ENCODE peak calls at places on chromosomes 1 and 21, in ten cellular contexts. D is osteocyte, Q is astrocyte of the cerebellum, F is GM10248, Y is AG04450, U is AG09309, G is left ventricle myocardium inferior, P is type B pancreatic cell, T is hepatocyte, H is nephron progenitor cell. K is an unnamed sample.

GRCh38 chr1:160071289-160071688 is 1.3 kb upstream of the KCNJ10 start:
- DNase-seq in D (no peak), Q (no peak), F (no peak), Y (no peak), U (no peak), G (no peak), P (no peak), T (no peak), H (no peak), K (no peak)

GRCh38 chr1:178328728-178329127 is 168.0 kb downstream of the CLEC20A start:
- DNase-seq in D (no peak), Q (no peak), F (no peak), Y (no peak), U (no peak), G (no peak), P (no peak), T (no peak), H (no peak), K (no peak)

GRCh38 chr1:31443673-31444072 is 30.7 kb downstream of the SERINC2 start:
- DNase-seq in D (no peak), Q (no peak), F (no peak), Y (no peak), U (no peak), G (no peak), P (no peak), T (no peak), H (no peak), K (no peak)

GRCh38 chr1:145990249-145991097 is 5.9 kb downstream of the TXNIP start:
- DNase-seq in D (no peak), Q (no peak), F (no peak), Y (no peak), U (no peak), G (no peak), P (no peak), T (no peak), H (no peak), K (no peak)

GRCh38 chr1:197561041-197561440 is 214.2 kb downstream of the DENND1B start:
- DNase-seq in D (no peak), Q (no peak), F (no peak), Y (no peak), U (no peak), G (no peak), P (no peak), T (no peak), H (no peak), K (no peak)

GRCh38 chr1:8752921-8753713 is 64.3 kb downstream of the RERE start:
- DNase-seq in D (no peak), Q (no peak), F (no peak), Y (no peak), U (no peak), G (no peak), P (no peak), T (no peak), H (no peak), K (no peak)

GRCh38 chr1:36919491-36920145 is 114.7 kb downstream of the GRIK3 start:
- DNase-seq in D (peak), Q (no peak), F (no peak), Y (no peak), U (no peak), G (no peak), P (peak), T (no peak), H (no peak), K (no peak)

GRCh38 chr1:19310720-19311502 is 1.0 kb downstream of the AKR7A2 start:
- DNase-seq in D (no peak), Q (no peak), F (peak), Y (no peak), U (no peak), G (no peak), P (no peak), T (no peak), H (no peak), K (peak)

GRCh38 chr1:39082811-39083576 is 56.8 kb downstream of the NDUFS5 start:
- DNase-seq in D (no peak), Q (no peak), F (no peak), Y (no peak), U (no peak), G (no peak), P (no peak), T (no peak), H (no peak), K (no peak)

GRCh38 chr1:77134359-77134758 is 84.9 kb downstream of the PIGK start:
- DNase-seq in D (no peak), Q (no peak), F (no peak), Y (no peak), U (no peak), G (no peak), P (no peak), T (no peak), H (no peak), K (no peak)

GRCh38 chr21:23111070-23111605 is 2112.9 kb downstream of the NCAM2 start:
- DNase-seq in D (no peak), Q (no peak), F (no peak), Y (no peak), U (no peak), G (no peak), P (no peak), T (no peak), H (no peak), K (no peak)

GRCh38 chr1:5099558-5099957 is 445.1 kb downstream of the AJAP1 start:
- DNase-seq in D (no peak), Q (no peak), F (no peak), Y (no peak), U (no peak), G (no peak), P (no peak), T (no peak), H (no peak), K (no peak)

GRCh38 chr1:44862829-44863406 is 19.9 kb upstream of the PTCH2 start:
- DNase-seq in D (no peak), Q (no peak), F (no peak), Y (no peak), U (no peak), G (no peak), P (no peak), T (no peak), H (no peak), K (peak)

GRCh38 chr1:84103197-84103992 is 40.7 kb upstream of the PRKACB start:
- DNase-seq in D (no peak), Q (peak), F (no peak), Y (peak), U (peak), G (peak), P (no peak), T (peak), H (no peak), K (peak)

GRCh38 chr1:207754942-207755689 is 3.3 kb downstream of the CD46 start:
- DNase-seq in D (no peak), Q (no peak), F (no peak), Y (no peak), U (no peak), G (no peak), P (no peak), T (no peak), H (no peak), K (no peak)

GRCh38 chr21:25912402-25912746 is 177.6 kb downstream of the GABPA start:
- DNase-seq in D (no peak), Q (no peak), F (no peak), Y (no peak), U (no peak), G (no peak), P (no peak), T (no peak), H (no peak), K (no peak)

GRCh38 chr1:23627065-23627464 is 64.5 kb upstream of the RPL11 start:
- DNase-seq in D (no peak), Q (no peak), F (peak), Y (no peak), U (no peak), G (no peak), P (no peak), T (no peak), H (no peak), K (no peak)

GRCh38 chr1:6490181-6491075 is 1.0 kb downstream of the PLEKHG5 start:
- DNase-seq in D (peak), Q (peak), F (peak), Y (peak), U (no peak), G (peak), P (no peak), T (peak), H (peak), K (peak)
- TF ChIP-seq CTCF in D (peak), Q (no peak), F (no peak), Y (no peak), U (no peak), G (peak), P (peak), T (no peak), H (peak), K (peak)

DNA sequence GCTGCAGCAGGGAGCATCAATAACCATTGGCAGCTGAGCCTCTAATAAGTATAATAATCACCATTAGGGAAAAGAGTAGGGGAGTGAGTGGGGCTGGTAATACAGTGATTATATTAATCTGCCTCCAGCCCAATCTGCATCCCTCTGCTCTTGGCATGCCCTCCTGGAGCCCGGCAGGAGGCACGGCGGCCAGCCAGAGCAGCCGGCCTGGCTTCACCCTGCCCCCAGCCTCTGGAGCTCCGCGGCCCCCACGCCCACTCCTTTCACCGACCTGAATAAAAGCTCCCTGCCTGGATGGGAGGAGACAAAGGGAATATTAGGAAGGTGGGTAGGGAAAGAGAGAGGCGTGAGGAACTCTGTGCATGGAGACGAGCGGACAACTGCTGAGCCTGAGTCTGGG is 28.3 kb downstream of the OPTC start:
- DNase-seq in D (no peak), Q (peak), F (no peak), Y (no peak), U (no peak), G (no peak), P (no peak), T (no peak), H (peak), K (no peak)
- TF ChIP-seq CTCF in D (no peak), Q (no peak), F (no peak), Y (no peak), U (no peak), G (no peak), P (no peak), T (no peak), H (no peak), K (no peak)

GRCh38 chr1:20491866-20492265 is 5.9 kb upstream of the CAMK2N1 start:
- DNase-seq in D (no peak), Q (no peak), F (no peak), Y (no peak), U (no peak), G (no peak), P (no peak), T (no peak), H (no peak), K (no peak)
- TF ChIP-seq CTCF in D (no peak), Q (no peak), F (no peak), Y (no peak), U (no peak), G (no peak), P (no peak), T (no peak), H (no peak), K (no peak)

GRCh38 chr21:46084709-46085108 is 13.2 kb upstream of the COL6A2 start:
- DNase-seq in D (peak), Q (no peak), F (no peak), Y (no peak), U (no peak), G (no peak), P (no peak), T (no peak), H (no peak), K (no peak)
- TF ChIP-seq CTCF in D (no peak), Q (no peak), F (no peak), Y (no peak), U (no peak), G (no peak), P (no peak), T (no peak), H (no peak), K (no peak)

GRCh38 chr1:193520472-193520871 is 334.1 kb upstream of the B3GALT2 start:
- DNase-seq in D (no peak), Q (no peak), F (no peak), Y (no peak), U (no peak), G (no peak), P (no peak), T (no peak), H (no peak), K (no peak)
- TF ChIP-seq CTCF in D (no peak), Q (no peak), F (no peak), Y (no peak), U (no peak), G (no peak), P (no peak), T (no peak), H (no peak), K (no peak)

GRCh38 chr1:6867688-6868370 is 82.6 kb downstream of the CAMTA1 start:
- DNase-seq in D (no peak), Q (no peak), F (no peak), Y (no peak), U (no peak), G (no peak), P (no peak), T (no peak), H (no peak), K (no peak)
- TF ChIP-seq CTCF in D (no peak), Q (no peak), F (no peak), Y (no peak), U (no peak), G (no peak), P (no peak), T (no peak), H (no peak), K (peak)

GRCh38 chr1:25904942-25905679 is 1.1 kb downstream of the STMN1 start:
- DNase-seq in D (peak), Q (peak), F (peak), Y (peak), U (peak), G (peak), P (peak), T (peak), H (peak), K (peak)
- TF ChIP-seq CTCF in D (peak), Q (peak), F (no peak), Y (peak), U (peak), G (peak), P (peak), T (peak), H (no peak), K (peak)

GRCh38 chr1:30110826-30111225 is 612.6 kb downstream of the MATN1 start:
- DNase-seq in D (no peak), Q (no peak), F (no peak), Y (no peak), U (no peak), G (no peak), P (no peak), T (no peak), H (no peak), K (no peak)

GRCh38 chr1:30106125-30106524 is 617.3 kb downstream of the MATN1 start:
- DNase-seq in D (no peak), Q (no peak), F (no peak), Y (no peak), U (no peak), G (peak), P (no peak), T (peak), H (peak), K (peak)

GRCh38 chr1:30109853-30110252 is 613.5 kb downstream of the MATN1 start:
- DNase-seq in D (no peak), Q (peak), F (no peak), Y (peak), U (peak), G (no peak), P (no peak), T (no peak), H (no peak), K (peak)

DNA sequence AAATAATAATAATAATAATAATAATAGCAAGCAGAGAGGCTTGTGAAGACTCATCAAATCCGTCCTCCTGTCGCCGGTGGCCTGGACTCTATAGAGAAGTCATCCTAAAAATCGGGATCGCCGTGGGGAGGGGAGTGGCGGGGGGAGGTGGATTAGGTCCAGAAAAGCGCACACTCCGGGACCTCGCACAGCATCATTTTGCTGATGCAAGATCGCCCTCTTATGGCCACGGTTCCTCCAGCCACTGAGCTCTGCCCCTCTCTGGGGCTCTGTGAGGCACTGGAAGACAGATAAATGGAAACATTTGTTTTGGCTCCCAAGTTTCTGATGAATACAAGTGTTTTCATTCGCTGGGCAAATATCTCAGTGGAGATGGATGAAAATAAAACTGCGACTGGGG is 612.0 kb downstream of the MATN1 start:
- DNase-seq in D (no peak), Q (peak), F (peak), Y (no peak), U (no peak), G (peak), P (no peak), T (peak), H (peak), K (peak)
- TF ChIP-seq CTCF in D (peak), Q (peak), F (peak), Y (peak), U (peak), G (peak), P (peak), T (peak), H (peak), K (peak)

GRCh38 chr1:29120955-29121485 is 2.7 kb downstream of the TMEM200B start:
- DNase-seq in D (no peak), Q (no peak), F (peak), Y (no peak), U (no peak), G (peak), P (peak), T (peak), H (peak), K (no peak)
- TF ChIP-seq CTCF in D (peak), Q (peak), F (peak), Y (peak), U (peak), G (peak), P (peak), T (peak), H (peak), K (peak)